ENCODE peak calls at places on chromosomes 6 and 20, in seven cellular contexts. One of them, this sample, is unnamed.

GRCh38 chr20:31712112-31712553 is 10.5 kb downstream of the BCL2L1 start:
- DNase-seq in GM13977: no peak
- DNase-seq in heart left ventricle: peak; percentile 57
- DNase-seq in AG10803: no peak
- DNase-seq in testis: peak; percentile 48
- DNase-seq in GM10248: no peak
- DNase-seq in OCI-LY7: no peak
- DNase-seq in this sample: no peak

GRCh38 chr6:31272431-31272830 is 539 bp upstream of the HLA-C start:
- DNase-seq in OCI-LY7: peak; percentile 30
- DNase-seq in AG10803: no peak
- DNase-seq in heart left ventricle: no peak
- DNase-seq in testis: no peak
- DNase-seq in GM10248: peak; percentile 22
- DNase-seq in GM13977: peak; percentile 37
- DNase-seq in this sample: no peak

GRCh38 chr20:36957875-36958667 is 6.6 kb upstream of the SAMHD1 start:
- DNase-seq in AG10803: no peak
- DNase-seq in GM13977: no peak
- DNase-seq in GM10248: no peak
- DNase-seq in heart left ventricle: no peak
- DNase-seq in testis: no peak
- DNase-seq in OCI-LY7: no peak
- DNase-seq in this sample: no peak

GRCh38 chr20:3980260-3981131 is 34.9 kb downstream of the RNF24 start:
- DNase-seq in GM13977: peak; percentile 24
- DNase-seq in OCI-LY7: peak; percentile 19
- DNase-seq in AG10803: peak; percentile 58
- DNase-seq in GM10248: peak; percentile 34
- DNase-seq in heart left ventricle: peak; percentile 26
- DNase-seq in testis: no peak
- DNase-seq in this sample: peak; percentile 49

GRCh38 chr20:9989066-9989724 is 45.6 kb upstream of the ANKEF1 start:
- DNase-seq in OCI-LY7: no peak
- DNase-seq in AG10803: peak; percentile 58
- DNase-seq in GM10248: no peak
- DNase-seq in GM13977: no peak
- DNase-seq in heart left ventricle: no peak
- DNase-seq in testis: no peak
- DNase-seq in this sample: no peak

GRCh38 chr6:26043389-26044139 is 43.7 kb upstream of the HFE start:
- DNase-seq in heart left ventricle: peak; percentile 76
- DNase-seq in testis: peak; percentile 91
- DNase-seq in GM10248: peak; percentile 82
- DNase-seq in AG10803: peak; percentile 98
- DNase-seq in GM13977: peak; percentile 83
- DNase-seq in OCI-LY7: peak; percentile 98
- DNase-seq in this sample: peak; percentile 83

GRCh38 chr20:55273149-55273548 is 732.2 kb downstream of the CBLN4 start:
- DNase-seq in AG10803: no peak
- DNase-seq in testis: no peak
- DNase-seq in heart left ventricle: no peak
- DNase-seq in GM13977: no peak
- DNase-seq in GM10248: no peak
- DNase-seq in OCI-LY7: no peak
- DNase-seq in this sample: no peak

GRCh38 chr6:36210886-36211595 is 14.5 kb downstream of the BRPF3 start:
- DNase-seq in heart left ventricle: no peak
- DNase-seq in testis: no peak
- DNase-seq in GM10248: no peak
- DNase-seq in GM13977: no peak
- DNase-seq in OCI-LY7: no peak
- DNase-seq in AG10803: no peak
- DNase-seq in this sample: no peak

GRCh38 chr6:111803384-111803783 is 69.9 kb downstream of the FYN start:
- DNase-seq in GM10248: no peak
- DNase-seq in heart left ventricle: no peak
- DNase-seq in OCI-LY7: no peak
- DNase-seq in testis: no peak
- DNase-seq in GM13977: no peak
- DNase-seq in AG10803: no peak
- DNase-seq in this sample: no peak

GRCh38 chr20:45882469-45883099 is 1.6 kb downstream of the ZSWIM1 start:
- DNase-seq in testis: no peak
- DNase-seq in GM13977: no peak
- DNase-seq in heart left ventricle: no peak
- DNase-seq in OCI-LY7: no peak
- DNase-seq in AG10803: no peak
- DNase-seq in GM10248: no peak
- DNase-seq in this sample: no peak

GRCh38 chr6:167119680-167120556 is 3.0 kb upstream of the CCR6 start:
- DNase-seq in GM13977: no peak
- DNase-seq in heart left ventricle: no peak
- DNase-seq in GM10248: no peak
- DNase-seq in AG10803: no peak
- DNase-seq in OCI-LY7: peak; percentile 69
- DNase-seq in testis: no peak
- DNase-seq in this sample: no peak

GRCh38 chr6:166656269-166657206 is 29.5 kb upstream of the RPS6KA2 start:
- DNase-seq in testis: peak; percentile 61
- DNase-seq in heart left ventricle: no peak
- DNase-seq in GM13977: no peak
- DNase-seq in AG10803: peak; percentile 45
- DNase-seq in OCI-LY7: no peak
- DNase-seq in GM10248: no peak
- DNase-seq in this sample: peak; percentile 38

GRCh38 chr6:132675749-132676148 is 16.8 kb upstream of the TAAR1 start:
- DNase-seq in AG10803: no peak
- DNase-seq in OCI-LY7: no peak
- DNase-seq in GM10248: no peak
- DNase-seq in testis: no peak
- DNase-seq in heart left ventricle: no peak
- DNase-seq in GM13977: no peak
- DNase-seq in this sample: no peak

GRCh38 chr6:156589281-156589680 is 187.9 kb upstream of the ARID1B start:
- DNase-seq in GM10248: no peak
- DNase-seq in AG10803: peak; percentile 84
- DNase-seq in testis: no peak
- DNase-seq in OCI-LY7: no peak
- DNase-seq in GM13977: no peak
- DNase-seq in heart left ventricle: no peak
- DNase-seq in this sample: no peak

GRCh38 chr6:140321891-140322290 is 947.4 kb upstream of the CITED2 start:
- DNase-seq in OCI-LY7: no peak
- DNase-seq in AG10803: no peak
- DNase-seq in GM13977: no peak
- DNase-seq in testis: no peak
- DNase-seq in GM10248: no peak
- DNase-seq in heart left ventricle: no peak
- DNase-seq in this sample: no peak

GRCh38 chr6:25907475-25908014 is 22.9 kb downstream of the SLC17A2 start:
- DNase-seq in GM10248: no peak
- DNase-seq in testis: no peak
- DNase-seq in GM13977: no peak
- DNase-seq in AG10803: no peak
- DNase-seq in OCI-LY7: no peak
- DNase-seq in heart left ventricle: no peak
- DNase-seq in this sample: no peak

GRCh38 chr6:36625161-36625919 is 31.2 kb downstream of the SRSF3 start:
- DNase-seq in heart left ventricle: no peak
- DNase-seq in OCI-LY7: no peak
- DNase-seq in GM13977: no peak
- DNase-seq in AG10803: peak; percentile 89
- DNase-seq in GM10248: no peak
- DNase-seq in testis: peak; percentile 50
- DNase-seq in this sample: no peak

GRCh38 chr20:8829232-8829631 is 239.7 kb upstream of the PLCB4 start:
- DNase-seq in GM13977: no peak
- DNase-seq in OCI-LY7: no peak
- DNase-seq in heart left ventricle: no peak
- DNase-seq in AG10803: no peak
- DNase-seq in testis: no peak
- DNase-seq in GM10248: no peak
- DNase-seq in this sample: no peak
- TF ChIP-seq CTCF in GM13977: no peak
- TF ChIP-seq CTCF in OCI-LY7: peak; percentile 29
- TF ChIP-seq CTCF in heart left ventricle: no peak
- TF ChIP-seq CTCF in AG10803: no peak
- TF ChIP-seq CTCF in testis: peak; percentile 21
- TF ChIP-seq CTCF in GM10248: no peak
- TF ChIP-seq CTCF in this sample: no peak

DNA sequence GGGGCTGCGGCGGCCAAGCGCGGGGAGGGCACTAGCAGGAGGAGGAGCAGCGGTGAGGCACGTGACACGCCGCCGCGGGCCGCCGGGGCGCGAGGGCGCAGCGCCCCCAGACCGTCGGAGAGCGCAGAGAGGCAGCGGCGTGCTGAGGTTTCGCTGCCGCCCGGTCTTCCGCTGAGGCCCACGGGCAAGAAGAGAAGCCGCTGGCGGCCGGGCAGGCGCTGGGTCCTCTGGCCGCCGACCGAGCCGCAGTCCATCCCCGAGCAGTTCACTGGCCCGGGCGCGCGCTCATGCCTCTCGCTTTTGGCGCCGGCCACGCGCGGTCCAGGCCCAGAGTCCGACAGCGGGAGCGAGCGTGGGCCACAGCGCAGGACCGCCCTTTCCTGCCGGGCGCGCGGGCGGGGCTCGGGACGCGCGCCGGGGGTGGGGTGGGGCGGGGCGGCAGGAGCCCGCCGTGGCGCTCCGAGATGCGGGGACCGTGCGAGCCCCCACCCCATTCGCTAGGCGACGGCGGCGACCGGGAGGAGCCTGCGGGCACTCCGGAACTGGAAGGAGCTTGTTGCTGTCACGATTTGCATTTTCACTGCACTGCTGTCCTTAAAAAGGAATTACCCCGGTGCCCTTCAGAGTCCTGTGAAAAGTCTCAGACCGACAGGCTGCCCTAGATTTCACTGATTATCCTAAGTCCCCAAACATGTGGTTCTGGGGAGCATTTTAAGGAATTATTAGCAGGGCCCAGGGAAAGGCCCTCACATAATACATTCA is at the start of gene MCUR1:
- DNase-seq in AG10803: peak; percentile 78
- DNase-seq in testis: peak; percentile 92
- DNase-seq in GM10248: peak; percentile 94
- DNase-seq in GM13977: peak; percentile 97
- DNase-seq in OCI-LY7: peak; percentile 94
- DNase-seq in heart left ventricle: peak; percentile 94
- DNase-seq in this sample: peak; percentile 95
- TF ChIP-seq CTCF in AG10803: peak; percentile 6
- TF ChIP-seq CTCF in testis: peak; percentile 11
- TF ChIP-seq CTCF in GM10248: peak; percentile 29
- TF ChIP-seq CTCF in GM13977: peak; percentile 53
- TF ChIP-seq CTCF in OCI-LY7: peak; percentile 38
- TF ChIP-seq CTCF in heart left ventricle: no peak
- TF ChIP-seq CTCF in this sample: peak; percentile 33

GRCh38 chr20:38203337-38204003 is 38.4 kb upstream of the TGM2 start:
- DNase-seq in testis: no peak
- DNase-seq in AG10803: no peak
- DNase-seq in GM13977: no peak
- DNase-seq in heart left ventricle: no peak
- DNase-seq in GM10248: no peak
- DNase-seq in OCI-LY7: no peak
- DNase-seq in this sample: no peak

GRCh38 chr20:38201356-38201755 is 36.3 kb upstream of the TGM2 start:
- DNase-seq in OCI-LY7: no peak
- DNase-seq in GM13977: no peak
- DNase-seq in testis: no peak
- DNase-seq in AG10803: peak; percentile 69
- DNase-seq in GM10248: no peak
- DNase-seq in heart left ventricle: no peak
- DNase-seq in this sample: no peak

GRCh38 chr20:38202982-38203293 is 37.9 kb upstream of the TGM2 start:
- DNase-seq in AG10803: no peak
- DNase-seq in GM10248: no peak
- DNase-seq in GM13977: no peak
- DNase-seq in OCI-LY7: no peak
- DNase-seq in heart left ventricle: no peak
- DNase-seq in testis: no peak
- DNase-seq in this sample: no peak

GRCh38 chr20:38200646-38201045 is 35.6 kb upstream of the TGM2 start:
- DNase-seq in testis: no peak
- DNase-seq in AG10803: no peak
- DNase-seq in OCI-LY7: no peak
- DNase-seq in heart left ventricle: no peak
- DNase-seq in GM13977: no peak
- DNase-seq in GM10248: no peak
- DNase-seq in this sample: peak; percentile 12

DNA sequence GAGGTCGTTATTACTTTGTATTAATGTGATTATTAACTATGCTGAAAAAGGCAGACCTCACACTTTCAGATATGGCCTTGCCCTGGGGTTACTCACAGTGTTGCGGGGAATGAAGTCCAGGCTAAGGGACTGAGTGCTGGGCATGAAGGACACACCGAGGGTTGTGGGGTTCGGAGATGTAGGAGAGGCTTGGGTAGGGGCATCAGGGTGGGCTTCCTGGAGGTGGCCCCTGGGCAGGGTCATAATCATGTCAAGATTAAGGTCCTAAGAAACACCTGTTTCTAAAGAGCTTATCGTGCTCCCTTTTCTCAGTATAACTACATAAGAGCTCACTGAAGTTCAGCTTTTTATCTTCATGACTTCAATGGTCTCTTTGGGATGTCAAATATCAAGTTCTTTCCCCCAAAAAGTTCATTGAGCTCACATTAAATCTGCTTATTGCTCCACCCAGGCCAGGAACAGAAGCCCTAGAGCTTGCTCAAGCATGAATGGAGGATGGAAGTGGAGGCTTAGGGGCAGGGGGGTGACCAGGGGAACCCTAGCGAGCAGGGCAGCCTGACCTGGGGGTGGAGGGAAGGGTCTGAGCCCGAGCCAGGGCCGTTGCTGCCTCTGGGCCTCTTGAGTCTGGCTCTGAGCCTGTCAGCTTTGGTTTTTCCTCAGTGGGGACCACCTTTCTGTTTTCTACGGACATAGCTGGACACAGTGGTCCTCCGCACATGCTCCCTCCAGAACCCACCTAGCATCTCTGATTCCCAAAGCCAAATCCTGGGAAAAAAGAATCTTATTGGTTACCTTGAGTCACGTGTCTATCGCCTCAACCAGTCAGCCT is 37.3 kb upstream of the TGM2 start:
- DNase-seq in AG10803: no peak
- DNase-seq in heart left ventricle: no peak
- DNase-seq in OCI-LY7: no peak
- DNase-seq in testis: no peak
- DNase-seq in GM10248: no peak
- DNase-seq in GM13977: no peak
- DNase-seq in this sample: no peak
- TF ChIP-seq CTCF in AG10803: no peak
- TF ChIP-seq CTCF in heart left ventricle: no peak
- TF ChIP-seq CTCF in OCI-LY7: no peak
- TF ChIP-seq CTCF in testis: no peak
- TF ChIP-seq CTCF in GM10248: no peak
- TF ChIP-seq CTCF in GM13977: no peak
- TF ChIP-seq CTCF in this sample: no peak

DNA sequence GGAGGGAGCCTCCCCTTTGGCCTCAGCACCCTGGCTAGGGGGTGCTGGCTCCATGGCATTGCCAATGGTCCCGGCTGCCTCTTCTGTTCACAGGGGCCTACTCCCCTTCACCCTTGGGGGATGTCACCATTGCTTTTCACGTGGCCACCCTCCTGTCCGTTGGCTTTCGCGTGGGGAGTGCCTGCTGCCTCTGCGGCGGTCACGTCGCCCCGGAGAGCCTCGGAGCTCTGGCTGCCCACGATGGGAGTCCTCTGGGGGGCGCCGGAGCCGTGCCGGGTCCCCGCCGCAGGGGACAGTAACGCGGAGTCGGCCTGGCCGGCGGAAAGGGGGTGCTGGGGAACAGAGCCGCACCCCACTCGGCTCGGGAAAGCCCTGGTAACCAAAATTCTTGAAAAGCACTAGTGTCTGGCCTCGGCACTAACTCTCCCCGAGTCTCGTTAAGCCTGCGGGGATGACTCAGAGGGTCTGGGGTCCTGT is 661 bp upstream of the HEBP2 start:
- DNase-seq in heart left ventricle: peak; percentile 72
- DNase-seq in testis: peak; percentile 48
- DNase-seq in AG10803: no peak
- DNase-seq in GM13977: peak; percentile 53
- DNase-seq in GM10248: peak; percentile 60
- DNase-seq in OCI-LY7: peak; percentile 36
- DNase-seq in this sample: peak; percentile 74
- TF ChIP-seq CTCF in heart left ventricle: no peak
- TF ChIP-seq CTCF in testis: no peak
- TF ChIP-seq CTCF in AG10803: peak; percentile 9
- TF ChIP-seq CTCF in GM13977: peak; percentile 42
- TF ChIP-seq CTCF in GM10248: peak; percentile 47
- TF ChIP-seq CTCF in OCI-LY7: no peak
- TF ChIP-seq CTCF in this sample: peak; percentile 13

This sample was measured in GM13976.